ENCODE peak calls at places on chromosomes 4 and X, in four cellular contexts. V is HCEC 1CT, T is HTR-8/SVneo, Y is nephron progenitor cell. A is an unnamed sample.

GRCh38 chr4:73068496-73069337 is 799 bp downstream of the COX18 start:
- DNase-seq in V (no peak), T (no peak), Y (no peak), A (peak)

GRCh38 chr4:86043755-86044592 is 315.9 kb downstream of the MAPK10 start:
- DNase-seq in V (peak), T (no peak), Y (peak), A (peak)

GRCh38 chrX:136823175-136823574 is 42.4 kb upstream of the ARHGEF6 start:
- DNase-seq in V (peak), T (no peak), Y (no peak), A (no peak)

GRCh38 chr4:54318904-54319303 is 89.8 kb downstream of the PDGFRA start:
- DNase-seq in V (peak), T (peak), Y (peak), A (peak)

GRCh38 chr4:113835005-113835404 is 73.5 kb upstream of the CAMK2D start:
- DNase-seq in V (peak), T (no peak), Y (no peak), A (no peak)

GRCh38 chr4:8736083-8736825 is 135.4 kb downstream of the HMX1 start:
- DNase-seq in V (no peak), T (no peak), Y (no peak), A (no peak)

GRCh38 chrX:24301060-24301459 is 12.8 kb downstream of the SUPT20HL2 start:
- DNase-seq in V (no peak), T (no peak), Y (no peak), A (no peak)

GRCh38 chrX:154602766-154603437 is 16.2 kb downstream of the CTAG1B start:
- DNase-seq in V (no peak), T (no peak), Y (no peak), A (no peak)

GRCh38 chr4:141810038-141810701 is 173.8 kb downstream of the IL15 start:
- DNase-seq in V (no peak), T (no peak), Y (no peak), A (no peak)

GRCh38 chr4:135718019-135718418 is 1516.4 kb upstream of the PABPC4L start:
- DNase-seq in V (peak), T (no peak), Y (no peak), A (peak)

GRCh38 chr4:85024671-85025070 is 58.2 kb upstream of the WDFY3 start:
- DNase-seq in V (no peak), T (no peak), Y (no peak), A (no peak)

GRCh38 chr4:150720973-150721518 is 139.1 kb downstream of the MAB21L2 start:
- DNase-seq in V (no peak), T (no peak), Y (no peak), A (no peak)

GRCh38 chr4:54998991-54999390 is 126.4 kb downstream of the KDR start:
- DNase-seq in V (peak), T (no peak), Y (no peak), A (peak)

GRCh38 chr4:165966833-165967232 is 93.8 kb downstream of the TLL1 start:
- DNase-seq in V (no peak), T (no peak), Y (no peak), A (no peak)

GRCh38 chr4:23763559-23763958 is 126.3 kb downstream of the PPARGC1A start:
- DNase-seq in V (no peak), T (no peak), Y (no peak), A (no peak)

GRCh38 chr4:27397886-27398285 is 537.2 kb downstream of the STIM2 start:
- DNase-seq in V (no peak), T (no peak), Y (no peak), A (no peak)

GRCh38 chr4:7151668-7152227 is 40.6 kb upstream of the SORCS2 start:
- DNase-seq in V (no peak), T (no peak), Y (no peak), A (no peak)

GRCh38 chrX:154310991-154311541 is 15.5 kb downstream of the TKTL1 start:
- DNase-seq in V (no peak), T (no peak), Y (no peak), A (no peak)

GRCh38 chrX:11532291-11533075 is 133.2 kb downstream of the ARHGAP6 start:
- DNase-seq in V (peak), T (no peak), Y (peak), A (no peak)

GRCh38 chr4:115101675-115102074 is 11.7 kb downstream of the NDST4 start:
- DNase-seq in V (no peak), T (no peak), Y (no peak), A (no peak)

GRCh38 chr4:25861422-25861926 is 1.3 kb downstream of the SEL1L3 start:
- DNase-seq in V (peak), T (no peak), Y (no peak), A (no peak)

GRCh38 chr4:165088366-165088765 is 24.3 kb downstream of the TMEM192 start:
- DNase-seq in V (no peak), T (no peak), Y (no peak), A (no peak)

GRCh38 chr4:113825272-113825671 is 63.7 kb upstream of the CAMK2D start:
- DNase-seq in V (no peak), T (no peak), Y (no peak), A (peak)

GRCh38 chr4:110532901-110533589 is 57.1 kb downstream of the ENPEP start:
- DNase-seq in V (peak), T (no peak), Y (no peak), A (no peak)

GRCh38 chr4:113564493-113564892 is 197.0 kb downstream of the CAMK2D start:
- DNase-seq in V (no peak), T (no peak), Y (no peak), A (peak)

GRCh38 chr4:88690355-88690754 is 7.3 kb downstream of the NAP1L5 start:
- DNase-seq in V (peak), T (no peak), Y (no peak), A (no peak)

GRCh38 chr4:38529189-38530115 is 134.5 kb upstream of the KLF3 start:
- DNase-seq in V (no peak), T (no peak), Y (no peak), A (peak)

GRCh38 chr4:159779716-159780115 is 676.8 kb downstream of the RAPGEF2 start:
- DNase-seq in V (no peak), T (no peak), Y (no peak), A (no peak)

GRCh38 chrX:74179071-74179470 is 124.9 kb upstream of the ZCCHC13 start:
- DNase-seq in V (peak), T (no peak), Y (no peak), A (no peak)

GRCh38 chr4:108690738-108691137 is 40.3 kb downstream of the OSTC start:
- DNase-seq in V (no peak), T (no peak), Y (no peak), A (no peak)

A was measured in Kasumi-1.